ENCODE peak calls at places on chromosomes 13 and 19, in eight cellular contexts. U is astrocyte of the spinal cord; M is stimulated activated CD4-positive, alpha-beta T cell treated with anti-CD3 and anti-CD28 coated beads, TNF-alpha, amount 100 ng/mL, for 24 hours; V is frontal cortex; T is COR-L47; D is cardiac fibroblast; E is ELR; A is pons. B is an unnamed sample.

GRCh38 chr19:3360494-3361383 is 5.6 kb upstream of the NFIC start:
- DNase-seq in M (peak; percentile 79), T (peak; percentile 55), U (no peak), E (peak; percentile 57), A (peak; percentile 75), V (peak; percentile 86), D (no peak), B (peak; percentile 77)

GRCh38 chr19:36796714-36796999 is 24.1 kb upstream of the ZNF850 start:
- DNase-seq in U (no peak), M (no peak), D (no peak), A (no peak), T (no peak), V (no peak), E (no peak), B (no peak)

GRCh38 chr19:4139614-4140236 is 13.7 kb upstream of the CREB3L3 start:
- DNase-seq in U (peak; percentile 35), V (no peak), A (peak; percentile 32), M (peak; percentile 90), E (peak; percentile 74), T (peak; percentile 20), D (peak; percentile 67), B (peak; percentile 85)

GRCh38 chr13:45833663-45834062 is 17.9 kb downstream of the SIAH3 start:
- DNase-seq in V (no peak), M (no peak), U (peak; percentile 61), E (peak; percentile 64), T (no peak), A (peak; percentile 44), D (peak; percentile 49), B (no peak)

GRCh38 chr19:58522709-58523108 is 3.1 kb upstream of the ZBTB45 start:
- DNase-seq in M (no peak), U (no peak), D (no peak), E (no peak), A (no peak), V (no peak), T (no peak), B (no peak)

GRCh38 chr19:17052439-17052838 is 22.8 kb downstream of the HAUS8 start:
- DNase-seq in V (no peak), U (peak; percentile 42), A (peak; percentile 53), T (no peak), D (peak; percentile 72), E (peak; percentile 62), M (no peak), B (peak; percentile 29)

GRCh38 chr13:111906816-111907215 is 160.1 kb upstream of the SOX1 start:
- DNase-seq in T (no peak), U (no peak), M (no peak), V (no peak), A (no peak), D (no peak), E (no peak), B (no peak)

GRCh38 chr13:105972306-105972721 is 563.1 kb downstream of the EFNB2 start:
- DNase-seq in T (peak; percentile 40), E (no peak), U (no peak), A (no peak), V (no peak), M (no peak), D (no peak), B (no peak)

GRCh38 chr19:10309423-10309822 is at the start of gene ZGLP1:
- DNase-seq in D (no peak), T (no peak), V (no peak), E (no peak), A (no peak), M (no peak), U (no peak), B (no peak)

GRCh38 chr19:13744179-13744578 is 20.1 kb upstream of the MRI1 start:
- DNase-seq in D (no peak), V (no peak), M (no peak), E (no peak), A (no peak), T (no peak), U (no peak), B (no peak)

GRCh38 chr19:13238891-13239534 is 88.8 kb downstream of the IER2 start:
- DNase-seq in U (no peak), M (no peak), T (no peak), D (no peak), A (no peak), E (no peak), V (no peak), B (no peak)

GRCh38 chr13:40553356-40553755 is 113.1 kb downstream of the FOXO1 start:
- DNase-seq in T (no peak), V (no peak), A (no peak), M (no peak), E (no peak), U (peak; percentile 51), D (no peak), B (no peak)

GRCh38 chr19:35935911-35936737 is at the start of gene LRFN3:
- DNase-seq in T (peak; percentile 86), A (peak; percentile 67), M (peak; percentile 67), V (peak; percentile 86), D (peak; percentile 72), U (peak; percentile 73), E (peak; percentile 75), B (no peak)

GRCh38 chr13:50168803-50169202 is 153.6 kb downstream of the KCNRG start:
- DNase-seq in V (no peak), E (no peak), D (no peak), T (no peak), U (no peak), A (no peak), M (no peak), B (no peak)

GRCh38 chr13:99027260-99027659 is 49.4 kb upstream of the DOCK9 start:
- DNase-seq in V (no peak), E (peak; percentile 73), A (no peak), M (peak; percentile 21), D (no peak), T (no peak), U (peak; percentile 31), B (no peak)

GRCh38 chr19:44626067-44626624 is 12.8 kb downstream of the IGSF23 start:
- DNase-seq in E (peak; percentile 98), V (no peak), U (peak; percentile 94), D (peak; percentile 90), M (no peak), T (no peak), A (no peak), B (no peak)

GRCh38 chr19:3964256-3965194 is 6.4 kb downstream of the DAPK3 start:
- DNase-seq in A (no peak), V (no peak), E (no peak), M (no peak), T (no peak), D (no peak), U (no peak), B (no peak)

GRCh38 chr19:49475191-49475932 is 1.3 kb downstream of the FLT3LG start:
- DNase-seq in U (no peak), A (no peak), M (peak; percentile 12), E (no peak), T (no peak), V (no peak), D (no peak), B (no peak)

GRCh38 chr13:100014621-100015020 is 33.0 kb downstream of the ZIC2 start:
- DNase-seq in D (no peak), V (no peak), A (no peak), U (no peak), M (no peak), E (no peak), T (no peak), B (no peak)

GRCh38 chr19:870963-871401 is 11.5 kb downstream of the CFD start:
- DNase-seq in T (peak; percentile 95), D (no peak), U (peak; percentile 45), A (no peak), E (no peak), M (no peak), V (no peak), B (no peak)

GRCh38 chr13:80010286-80010831 is 330.6 kb downstream of the SPRY2 start:
- DNase-seq in M (no peak), E (no peak), T (no peak), U (no peak), A (peak; percentile 85), V (no peak), D (no peak), B (no peak)

GRCh38 chr13:41588899-41589298 is 131.5 kb downstream of the RGCC start:
- DNase-seq in D (peak; percentile 74), T (no peak), A (no peak), V (no peak), M (peak; percentile 22), U (peak; percentile 90), E (peak; percentile 96), B (peak; percentile 45)

GRCh38 chr13:22927008-22927393 is 253.8 kb upstream of the SGCG start:
- DNase-seq in T (no peak), E (no peak), A (no peak), D (no peak), U (no peak), M (no peak), V (no peak), B (no peak)

GRCh38 chr19:516884-517424 is 9.7 kb downstream of the TPGS1 start:
- DNase-seq in M (no peak), U (no peak), D (no peak), E (no peak), T (no peak), V (no peak), A (no peak), B (no peak)

GRCh38 chr19:48616041-48616436 is 1.2 kb upstream of the FAM83E start:
- DNase-seq in M (no peak), A (no peak), U (no peak), E (no peak), D (no peak), V (no peak), T (no peak), B (no peak)

GRCh38 chr19:56837004-56837403 is 3.5 kb downstream of the PEG3 start:
- DNase-seq in E (no peak), V (no peak), T (no peak), A (no peak), U (no peak), M (no peak), D (peak; percentile 2), B (peak; percentile 25)

GRCh38 chr13:75831389-75831788 is 195.3 kb downstream of the LMO7 start:
- DNase-seq in V (no peak), A (no peak), E (no peak), M (no peak), D (no peak), U (no peak), T (no peak), B (no peak)

GRCh38 chr19:23509686-23510450 is 114.6 kb upstream of the ZNF91 start:
- DNase-seq in V (no peak), T (no peak), D (no peak), A (no peak), E (peak; percentile 93), M (no peak), U (no peak), B (no peak)

GRCh38 chr13:51797664-51798488 is 6.1 kb downstream of the DHRS12 start:
- DNase-seq in D (peak; percentile 71), V (no peak), T (peak; percentile 89), A (peak; percentile 59), E (peak; percentile 64), M (peak; percentile 42), U (peak; percentile 69), B (no peak)

GRCh38 chr13:37869756-37870488 is at the start of gene TRPC4:
- DNase-seq in T (peak; percentile 87), D (peak; percentile 77), U (peak; percentile 74), V (no peak), E (peak; percentile 86), M (no peak), A (peak; percentile 17), B (no peak)

GRCh38 chr19:28445826-28446225 is 767.1 kb downstream of the UQCRFS1 start:
- DNase-seq in T (no peak), V (no peak), E (no peak), A (no peak), D (no peak), M (no peak), U (no peak), B (no peak)

GRCh38 chr19:53960886-53961285 is 1.9 kb upstream of the CACNG8 start:
- DNase-seq in U (no peak), D (no peak), E (peak; percentile 59), T (no peak), M (no peak), V (no peak), A (no peak), B (no peak)

B was measured in HL-60.